ENCODE peak calls at places on chromosomes 1 and 21, in seven cellular contexts. L, P, T, I, F, B and W are unnamed samples.

GRCh38 chr1:36856126-36856525 is 178.2 kb downstream of the GRIK3 start:
- DNase-seq in I (no peak), T (no peak), F (no peak), L (no peak), B (no peak), P (no peak), W (no peak)

GRCh38 chr1:160403244-160403643 is 2.9 kb downstream of the VANGL2 start:
- DNase-seq in L (no peak), I (no peak), F (no peak), T (no peak), B (no peak), P (no peak), W (no peak)

GRCh38 chr1:24318238-24318987 is 744 bp upstream of the GRHL3 start:
- DNase-seq in P (no peak), F (no peak), T (no peak), B (no peak), I (no peak), L (no peak), W (no peak)

GRCh38 chr1:37930246-37931142 is 16.4 kb downstream of the INPP5B start:
- DNase-seq in F (no peak), B (no peak), P (no peak), I (no peak), T (peak), L (no peak), W (no peak)

GRCh38 chr1:22375601-22376000 is 76.0 kb upstream of the ZBTB40 start:
- DNase-seq in L (no peak), B (peak), I (no peak), F (no peak), T (no peak), P (no peak), W (no peak)

GRCh38 chr1:38392866-38393265 is 346.3 kb upstream of the POU3F1 start:
- DNase-seq in F (no peak), I (no peak), T (no peak), P (no peak), L (no peak), B (no peak), W (no peak)

GRCh38 chr21:33682992-33683627 is 40.8 kb downstream of the ITSN1 start:
- DNase-seq in T (no peak), B (no peak), F (peak), P (no peak), I (no peak), L (no peak), W (no peak)

GRCh38 chr1:981955-982558 is at the start of gene PERM1:
- DNase-seq in B (peak), T (no peak), F (no peak), I (no peak), P (no peak), L (no peak), W (no peak)

GRCh38 chr1:225201447-225201846 is 226.4 kb downstream of the LBR start:
- DNase-seq in B (no peak), P (no peak), T (no peak), I (no peak), F (no peak), L (no peak), W (no peak)

GRCh38 chr1:216186131-216186530 is 237.1 kb downstream of the USH2A start:
- DNase-seq in B (no peak), P (no peak), F (no peak), T (no peak), L (no peak), I (no peak), W (no peak)

GRCh38 chr21:29933088-29933487 is 6.7 kb downstream of the GRIK1 start:
- DNase-seq in I (no peak), B (no peak), F (no peak), L (no peak), T (no peak), P (no peak), W (no peak)

GRCh38 chr21:46024983-46025860 is 43.7 kb downstream of the COL6A1 start:
- DNase-seq in T (no peak), L (no peak), P (no peak), B (no peak), F (peak), I (no peak), W (no peak)

GRCh38 chr1:7008331-7008730 is 223.1 kb downstream of the CAMTA1 start:
- DNase-seq in T (no peak), L (no peak), I (no peak), B (no peak), P (no peak), F (no peak), W (no peak)

GRCh38 chr1:248811514-248812490 is 13.9 kb downstream of the SH3BP5L start:
- DNase-seq in L (no peak), F (no peak), P (no peak), I (no peak), T (peak), B (no peak), W (no peak)
- TF ChIP-seq CTCF in L (no peak), F (no peak), P (no peak), I (no peak), T (no peak), B (no peak), W (no peak)

GRCh38 chr21:15976807-15977206 is 247.0 kb downstream of the USP25 start:
- DNase-seq in T (no peak), I (no peak), B (no peak), P (no peak), L (no peak), F (peak), W (no peak)
- TF ChIP-seq CTCF in T (no peak), I (no peak), B (no peak), P (no peak), L (peak), F (peak), W (no peak)

GRCh38 chr21:34768326-34768725 is 99.5 kb downstream of the CLIC6 start:
- DNase-seq in P (no peak), B (no peak), I (no peak), F (no peak), L (no peak), T (no peak), W (no peak)

GRCh38 chr21:34770581-34770980 is 101.8 kb downstream of the CLIC6 start:
- DNase-seq in F (no peak), P (no peak), T (no peak), L (no peak), B (no peak), I (no peak), W (no peak)

GRCh38 chr21:34775793-34776192 is 107.0 kb downstream of the CLIC6 start:
- DNase-seq in L (no peak), F (peak), P (no peak), T (no peak), I (no peak), B (no peak), W (no peak)

GRCh38 chr21:34774750-34775149 is 106.0 kb downstream of the CLIC6 start:
- DNase-seq in T (no peak), F (peak), L (no peak), I (no peak), B (no peak), P (no peak), W (no peak)

DNA sequence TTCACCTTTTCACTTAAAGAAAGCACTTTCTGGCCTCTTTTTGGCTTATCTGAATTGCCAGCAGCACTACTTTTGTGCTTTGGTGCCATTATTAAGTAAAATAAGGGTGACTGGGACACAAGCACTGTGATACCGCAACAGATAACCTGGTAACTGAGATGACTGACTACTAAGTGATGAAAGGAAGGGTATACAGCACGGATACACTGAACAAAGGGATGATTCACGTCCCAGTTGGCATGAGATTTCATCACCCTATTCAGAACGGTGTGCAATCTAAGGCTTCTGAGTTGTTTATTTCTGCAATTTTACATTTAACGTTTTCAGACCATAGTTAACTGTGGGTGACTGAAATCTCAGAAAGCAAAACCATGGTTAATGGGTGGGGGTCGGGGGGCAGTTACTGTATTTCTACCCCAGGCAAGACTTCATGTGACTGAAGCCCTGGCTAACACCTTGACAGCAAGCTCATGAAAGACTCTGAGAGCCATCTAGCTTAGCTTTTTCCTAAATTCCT is 102.8 kb downstream of the CLIC6 start:
- DNase-seq in B (no peak), I (no peak), P (no peak), T (no peak), L (no peak), F (no peak), W (no peak)
- TF ChIP-seq CTCF in B (no peak), I (no peak), P (no peak), T (no peak), L (no peak), F (no peak), W (no peak)

DNA sequence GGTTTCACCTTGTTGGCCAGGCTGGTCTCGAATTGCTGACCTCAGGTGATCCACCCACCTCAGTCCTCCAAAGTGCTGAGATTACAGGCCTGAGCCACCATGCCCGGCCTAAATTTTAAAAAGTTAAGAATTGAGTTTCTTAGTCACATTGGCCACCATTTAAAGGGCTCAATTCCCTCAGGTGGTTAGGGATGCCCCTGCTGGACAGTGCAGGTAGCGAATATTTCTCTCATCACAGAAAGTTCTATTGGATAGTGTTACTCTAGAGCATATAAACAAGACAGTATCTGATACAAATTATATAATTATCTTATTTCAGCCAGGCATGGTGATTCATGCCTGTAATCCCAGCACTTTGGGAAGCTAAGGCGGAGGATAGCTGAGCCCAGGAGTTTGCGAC is 320.2 kb downstream of the ZP4 start:
- DNase-seq in F (no peak), B (no peak), T (no peak), I (no peak), P (no peak), L (no peak), W (no peak)
- TF ChIP-seq CTCF in F (no peak), B (no peak), T (no peak), I (no peak), P (no peak), L (peak), W (no peak)

DNA sequence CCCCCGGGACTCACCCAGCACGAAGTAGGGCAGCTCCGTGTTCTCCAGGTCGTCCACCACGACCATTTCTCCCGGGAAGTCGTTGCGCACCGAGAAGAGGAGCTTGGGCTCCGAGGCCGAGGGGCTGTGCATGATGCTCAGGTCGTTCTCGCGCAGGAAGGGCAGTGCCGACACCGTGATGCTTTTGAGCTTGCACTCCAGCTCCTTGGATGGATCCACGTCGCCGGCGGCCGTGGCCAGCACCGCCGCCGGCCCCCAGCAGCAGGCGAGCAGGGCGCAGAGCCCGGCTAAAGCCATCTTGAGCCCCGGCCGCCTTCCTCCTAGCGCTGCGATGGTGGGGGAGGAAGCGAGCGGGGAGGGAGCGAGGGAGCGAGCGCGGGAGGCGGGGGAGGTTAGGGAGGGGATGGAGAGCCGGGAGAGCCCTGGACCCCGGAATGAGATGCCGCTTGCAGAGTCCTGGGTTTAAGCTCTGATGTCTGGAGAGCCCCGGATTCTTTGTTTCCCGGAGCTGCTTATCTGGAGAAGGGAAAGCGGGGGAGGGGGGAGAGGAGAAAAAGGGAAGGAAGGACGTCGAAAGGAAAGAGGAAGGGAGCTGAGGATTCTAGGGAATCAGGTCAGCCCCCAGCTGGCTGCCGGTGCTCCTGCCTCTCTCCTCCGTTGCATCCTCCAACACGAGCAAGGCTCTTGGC is at the start of gene ASTN1:
- DNase-seq in L (no peak), B (no peak), F (no peak), T (no peak), P (no peak), I (no peak), W (no peak)
- TF ChIP-seq CTCF in L (no peak), B (no peak), F (no peak), T (no peak), P (no peak), I (no peak), W (no peak)

GRCh38 chr1:31510304-31510703 is 66.0 kb upstream of the TINAGL1 start:
- DNase-seq in P (no peak), T (no peak), L (no peak), B (no peak), F (no peak), I (no peak), W (no peak)
- TF ChIP-seq CTCF in P (no peak), T (no peak), L (no peak), B (no peak), F (no peak), I (no peak), W (no peak)